ENCODE peak calls at places on chromosomes 12 and 14, in eight cellular contexts. K is CD4-positive, alpha-beta T cell; A is pancreas; W is HCT116; I is ovary; J is left ventricle myocardium inferior; Y is stomach; V is adrenal gland. N is an unnamed sample. For H3K9me3, the result is how much of the 10 kb centered on the place peaks cover.

GRCh38 chr12:49491823-49492222 is 47.0 kb upstream of the KCNH3 start:
- DNase-seq in K (no peak), A (no peak), W (no peak), I (no peak), J (no peak), Y (no peak), V (no peak), N (no peak)

GRCh38 chr12:113298861-113299545 is 35.9 kb downstream of the SLC8B1 start:
- DNase-seq in K (no peak), A (no peak), W (no peak), I (peak), J (peak), Y (no peak), V (peak), N (no peak)

GRCh38 chr14:84403585-84403984 is 1126.4 kb upstream of the FLRT2 start:
- DNase-seq in K (no peak), A (no peak), W (no peak), I (no peak), J (no peak), Y (peak), V (no peak), N (no peak)

GRCh38 chr14:86683525-86683924 is 1153.6 kb downstream of the FLRT2 start:
- DNase-seq in K (no peak), A (no peak), W (no peak), I (no peak), J (no peak), Y (no peak), V (no peak), N (no peak)

GRCh38 chr12:47820631-47821345 is 1.1 kb upstream of the HDAC7 start:
- DNase-seq in K (no peak), A (peak), W (peak), I (peak), J (peak), Y (peak), V (peak), N (no peak)

GRCh38 chr12:104569348-104570173 is 112.8 kb downstream of the CHST11 start:
- DNase-seq in K (peak), A (no peak), W (no peak), I (no peak), J (no peak), Y (peak), V (no peak), N (peak)

GRCh38 chr12:104751024-104751570 is 207.0 kb downstream of the SLC41A2 start:
- DNase-seq in K (no peak), A (no peak), W (no peak), I (no peak), J (no peak), Y (no peak), V (no peak), N (no peak)

GRCh38 chr12:78164154-78164553 is 333.5 kb downstream of the NAV3 start:
- DNase-seq in K (no peak), A (no peak), W (no peak), I (no peak), J (no peak), Y (no peak), V (no peak), N (no peak)

GRCh38 chr12:75533239-75533638 is 21.8 kb upstream of the KRR1 start:
- DNase-seq in K (no peak), A (no peak), W (no peak), I (no peak), J (no peak), Y (no peak), V (no peak), N (no peak)

GRCh38 chr14:56216631-56217379 is 98.6 kb downstream of the PELI2 start:
- DNase-seq in K (no peak), A (peak), W (no peak), I (peak), J (peak), Y (peak), V (peak), N (no peak)

DNA sequence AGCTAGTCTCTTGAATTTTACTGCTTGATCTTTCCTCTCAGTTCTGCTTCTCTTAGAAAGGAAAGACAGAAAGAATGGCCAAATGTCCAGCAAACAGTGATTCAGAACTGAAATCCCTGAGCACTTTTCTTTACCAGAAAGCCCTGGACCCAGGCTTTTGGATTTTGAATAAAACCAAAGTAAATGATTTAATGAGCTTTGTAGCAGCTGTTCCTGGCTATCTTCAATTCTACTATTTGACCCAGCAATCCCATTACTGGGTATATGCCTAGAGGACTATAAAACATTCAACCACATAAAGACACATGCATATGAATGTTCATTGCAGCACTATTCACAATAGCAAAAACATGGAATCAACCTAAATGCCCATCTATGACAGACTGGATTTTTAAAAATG is 187.2 kb downstream of the PRKD1 start:
- DNase-seq in K (no peak), A (no peak), W (no peak), I (no peak), J (no peak), Y (no peak), V (no peak), N (no peak)
- H3K9me3 ChIP-seq in K (under half), A (under half), W (under half), I (under half), J (under half), Y (under half), V (under half), N (under half)

DNA sequence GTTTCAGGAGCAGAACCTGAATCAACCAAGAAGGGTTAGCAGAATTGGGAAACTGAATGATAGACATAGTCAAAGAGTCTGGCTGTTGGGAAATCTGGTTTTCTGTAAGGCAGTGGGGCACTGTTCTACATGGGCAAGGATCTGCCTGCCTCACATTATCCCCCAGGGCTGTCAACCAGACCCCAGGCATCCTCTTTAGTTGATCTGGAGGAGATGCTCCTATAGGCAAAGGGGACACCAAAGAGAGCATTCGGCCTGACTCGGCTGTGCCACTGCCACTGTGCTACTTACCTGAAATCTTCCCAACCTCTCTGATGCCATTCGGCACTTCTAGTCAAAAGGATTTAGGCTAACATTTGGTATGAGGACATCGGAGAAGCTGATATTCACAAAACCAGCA is 4.1 kb downstream of the ISCU start:
- DNase-seq in K (no peak), A (no peak), W (no peak), I (no peak), J (no peak), Y (no peak), V (no peak), N (no peak)
- H3K27ac ChIP-seq in K (peak), A (peak), W (peak), I (no peak), J (peak), Y (peak), V (no peak), N (peak)

GRCh38 chr12:30391766-30392366 is 303.8 kb downstream of the IPO8 start:
- DNase-seq in K (no peak), A (no peak), W (no peak), I (no peak), J (no peak), Y (no peak), V (no peak), N (no peak)
- H3K9me3 ChIP-seq in K (under half), A (under half), W (under half), I (under half), J (under half), Y (under half), V (under half), N (under half)

DNA sequence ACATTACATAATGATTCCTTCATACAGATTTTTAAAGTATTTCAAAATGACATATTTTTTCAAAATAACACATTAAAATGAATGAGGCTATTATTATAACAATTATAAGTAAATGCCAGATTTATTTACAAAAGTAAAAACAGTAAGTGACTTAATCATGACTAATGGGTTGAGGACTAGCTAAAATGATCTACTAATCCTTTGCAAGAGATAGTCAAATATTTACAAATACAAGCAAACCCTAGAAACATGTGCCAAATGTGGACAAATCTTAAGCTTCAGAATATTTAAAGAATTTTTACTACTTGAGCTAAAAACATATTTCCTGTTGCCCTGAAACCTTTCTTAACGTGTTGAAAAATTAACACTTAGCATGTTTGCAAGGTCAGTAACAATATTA is 74.8 kb downstream of the KIF21A start:
- DNase-seq in K (no peak), A (no peak), W (no peak), I (no peak), J (no peak), Y (no peak), V (no peak), N (no peak)
- H3K27ac ChIP-seq in K (no peak), A (no peak), W (no peak), I (no peak), J (no peak), Y (no peak), V (no peak), N (no peak)

DNA sequence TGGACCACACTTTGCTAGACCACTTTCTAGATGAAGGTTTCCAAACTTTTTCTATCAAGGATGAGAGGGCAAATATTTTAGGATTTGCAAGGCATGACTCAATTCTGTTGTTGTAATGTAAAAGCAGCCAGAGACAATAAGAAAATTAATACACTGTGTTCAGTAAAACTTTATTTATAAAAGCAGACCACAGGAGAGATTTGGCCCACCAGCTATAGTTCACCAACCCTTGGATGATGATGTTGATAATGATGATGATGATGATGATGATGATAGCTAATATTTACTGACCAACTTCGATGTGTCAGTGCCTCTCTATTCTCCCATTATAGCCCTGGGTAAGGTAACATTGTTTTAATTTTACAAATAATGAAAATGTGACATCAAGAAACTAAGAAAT is 156.5 kb downstream of the BTG1 start:
- DNase-seq in K (no peak), A (no peak), W (no peak), I (no peak), J (no peak), Y (no peak), V (no peak), N (no peak)
- H3K9me3 ChIP-seq in K (under half), A (under half), W (under half), I (under half), J (under half), Y (under half), V (under half), N (under half)

GRCh38 chr12:92537235-92537960 is 165.4 kb upstream of the PLEKHG7 start:
- DNase-seq in K (no peak), A (no peak), W (no peak), I (no peak), J (no peak), Y (no peak), V (no peak), N (no peak)

GRCh38 chr12:92535961-92536360 is 166.8 kb upstream of the PLEKHG7 start:
- DNase-seq in K (no peak), A (no peak), W (no peak), I (no peak), J (no peak), Y (no peak), V (no peak), N (no peak)

GRCh38 chr12:92539966-92540791 is 162.6 kb upstream of the PLEKHG7 start:
- DNase-seq in K (no peak), A (peak), W (no peak), I (no peak), J (peak), Y (no peak), V (no peak), N (peak)

GRCh38 chr12:92541024-92541423 is 161.8 kb upstream of the PLEKHG7 start:
- DNase-seq in K (no peak), A (no peak), W (no peak), I (no peak), J (no peak), Y (no peak), V (no peak), N (no peak)

GRCh38 chr12:92538970-92539749 is 163.6 kb upstream of the PLEKHG7 start:
- DNase-seq in K (no peak), A (peak), W (peak), I (no peak), J (no peak), Y (no peak), V (no peak), N (no peak)
- H3K27ac ChIP-seq in K (no peak), A (peak), W (no peak), I (no peak), J (peak), Y (peak), V (no peak), N (peak)

DNA sequence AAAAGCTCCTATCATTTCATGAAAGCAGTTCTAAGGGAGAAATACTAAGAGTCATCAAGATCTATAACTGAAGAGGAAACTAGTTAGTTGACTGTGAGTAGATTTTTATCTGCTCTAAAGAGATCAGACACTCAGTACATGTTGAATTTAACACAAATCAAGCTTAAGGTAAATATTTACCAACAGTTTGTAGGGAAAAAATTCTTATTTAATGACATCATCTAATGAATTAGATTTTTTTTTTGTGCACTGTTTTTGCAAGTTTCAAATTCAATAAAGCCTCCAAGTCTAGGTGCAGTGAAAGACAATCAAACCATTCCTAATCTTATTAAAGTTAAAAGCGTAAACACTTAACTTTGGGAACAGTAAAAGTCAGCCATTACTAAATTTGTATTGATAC is 93.0 kb upstream of the PRKD1 start:
- DNase-seq in K (no peak), A (no peak), W (no peak), I (no peak), J (no peak), Y (no peak), V (no peak), N (no peak)
- H3K9me3 ChIP-seq in K (under half), A (under half), W (under half), I (under half), J (under half), Y (under half), V (under half), N (under half)

DNA sequence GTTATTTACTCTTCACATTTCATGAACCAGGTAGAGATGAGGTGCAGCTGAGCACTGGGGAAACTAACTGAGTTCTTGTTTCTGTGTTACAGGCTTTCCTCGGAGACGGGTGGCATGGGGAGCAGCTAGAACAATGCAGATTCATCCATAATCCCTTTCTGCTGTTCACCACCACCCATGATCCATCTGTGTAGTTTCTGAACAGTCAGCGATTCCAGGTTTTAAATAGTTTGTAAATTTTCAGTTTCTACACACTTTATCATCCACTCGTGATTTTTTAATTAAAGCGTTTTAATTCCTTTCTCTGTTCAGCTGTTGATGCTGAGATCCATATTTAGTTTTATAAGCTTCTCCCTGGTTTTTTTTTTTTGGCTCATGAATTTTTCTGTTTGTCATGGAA is 19.9 kb downstream of the MAP3K12 start:
- DNase-seq in K (no peak), A (no peak), W (no peak), I (no peak), J (no peak), Y (no peak), V (no peak), N (no peak)
- H3K27ac ChIP-seq in K (no peak), A (no peak), W (no peak), I (no peak), J (peak), Y (no peak), V (no peak), N (no peak)

GRCh38 chr12:34400423-34400881 is 378.2 kb downstream of the ALG10 start:
- DNase-seq in K (peak), A (peak), W (no peak), I (peak), J (peak), Y (peak), V (peak), N (no peak)

GRCh38 chr12:34401659-34402227 is 379.4 kb downstream of the ALG10 start:
- DNase-seq in K (no peak), A (peak), W (no peak), I (no peak), J (peak), Y (peak), V (peak), N (no peak)

GRCh38 chr12:34399631-34400422 is 377.5 kb downstream of the ALG10 start:
- DNase-seq in K (peak), A (peak), W (no peak), I (peak), J (peak), Y (peak), V (peak), N (no peak)

GRCh38 chr12:34402228-34402898 is 380.1 kb downstream of the ALG10 start:
- DNase-seq in K (peak), A (peak), W (no peak), I (peak), J (peak), Y (peak), V (peak), N (no peak)

GRCh38 chr12:34400986-34401658 is 378.8 kb downstream of the ALG10 start:
- DNase-seq in K (no peak), A (peak), W (no peak), I (peak), J (peak), Y (peak), V (peak), N (no peak)
- H3K9me3 ChIP-seq in K (under half), A (under half), W (under half), I (under half), J (half or more), Y (half or more), V (under half), N (under half)

GRCh38 chr14:68486033-68486732 is 306.7 kb downstream of the ZFP36L1 start:
- DNase-seq in K (no peak), A (peak), W (no peak), I (no peak), J (no peak), Y (no peak), V (no peak), N (no peak)
- H3K27ac ChIP-seq in K (no peak), A (peak), W (no peak), I (no peak), J (no peak), Y (peak), V (no peak), N (no peak)

N was measured in CD4-positive, alpha-beta memory T cell.